ENCODE peak calls at places on chromosomes 11 and 22, in six cellular contexts. One of them, this sample, is unnamed.

GRCh38 chr11:83008581-83008923 is 63.1 kb downstream of the RAB30 start:
- DNase-seq in stimulated activated CD4-positive, alpha-beta T cell treated with anti-CD3 and anti-CD28 coated beads, Interleukin-2, amount 100 ng/mL, for 24 hours: no peak
- DNase-seq in NB4: no peak
- DNase-seq in NCI-H748 treated with DMSO at 0.1 percent for 48 hours: no peak
- DNase-seq in NCI-H2081: no peak
- DNase-seq in NCI-H1092 treated with DMSO at 0.1 percent for 48 hours: no peak
- DNase-seq in this sample: no peak

GRCh38 chr11:107259826-107260225 is 197.8 kb downstream of the CWF19L2 start:
- DNase-seq in stimulated activated CD4-positive, alpha-beta T cell treated with anti-CD3 and anti-CD28 coated beads, Interleukin-2, amount 100 ng/mL, for 24 hours: no peak
- DNase-seq in NB4: no peak
- DNase-seq in NCI-H748 treated with DMSO at 0.1 percent for 48 hours: no peak
- DNase-seq in NCI-H2081: no peak
- DNase-seq in NCI-H1092 treated with DMSO at 0.1 percent for 48 hours: no peak
- DNase-seq in this sample: no peak

GRCh38 chr22:49655168-49655812 is 172.4 kb downstream of the BRD1 start:
- DNase-seq in stimulated activated CD4-positive, alpha-beta T cell treated with anti-CD3 and anti-CD28 coated beads, Interleukin-2, amount 100 ng/mL, for 24 hours: no peak
- DNase-seq in NB4: peak
- DNase-seq in NCI-H748 treated with DMSO at 0.1 percent for 48 hours: no peak
- DNase-seq in NCI-H2081: no peak
- DNase-seq in NCI-H1092 treated with DMSO at 0.1 percent for 48 hours: no peak
- DNase-seq in this sample: no peak

GRCh38 chr11:13143486-13144297 is 133.9 kb upstream of the BMAL1 start:
- DNase-seq in stimulated activated CD4-positive, alpha-beta T cell treated with anti-CD3 and anti-CD28 coated beads, Interleukin-2, amount 100 ng/mL, for 24 hours: no peak
- DNase-seq in NB4: no peak
- DNase-seq in NCI-H748 treated with DMSO at 0.1 percent for 48 hours: no peak
- DNase-seq in NCI-H2081: no peak
- DNase-seq in NCI-H1092 treated with DMSO at 0.1 percent for 48 hours: no peak
- DNase-seq in this sample: no peak

GRCh38 chr22:36238348-36239149 is 778 bp downstream of the APOL2 start:
- DNase-seq in stimulated activated CD4-positive, alpha-beta T cell treated with anti-CD3 and anti-CD28 coated beads, Interleukin-2, amount 100 ng/mL, for 24 hours: no peak
- DNase-seq in NB4: peak
- DNase-seq in NCI-H748 treated with DMSO at 0.1 percent for 48 hours: peak
- DNase-seq in NCI-H2081: no peak
- DNase-seq in NCI-H1092 treated with DMSO at 0.1 percent for 48 hours: peak
- DNase-seq in this sample: no peak

GRCh38 chr11:355581-356458 is 13.5 kb upstream of the B4GALNT4 start:
- DNase-seq in stimulated activated CD4-positive, alpha-beta T cell treated with anti-CD3 and anti-CD28 coated beads, Interleukin-2, amount 100 ng/mL, for 24 hours: peak
- DNase-seq in NB4: peak
- DNase-seq in NCI-H748 treated with DMSO at 0.1 percent for 48 hours: peak
- DNase-seq in NCI-H2081: peak
- DNase-seq in NCI-H1092 treated with DMSO at 0.1 percent for 48 hours: no peak
- DNase-seq in this sample: peak

GRCh38 chr11:68843703-68844312 is 2.1 kb upstream of the CPT1A start:
- DNase-seq in stimulated activated CD4-positive, alpha-beta T cell treated with anti-CD3 and anti-CD28 coated beads, Interleukin-2, amount 100 ng/mL, for 24 hours: peak
- DNase-seq in NB4: peak
- DNase-seq in NCI-H748 treated with DMSO at 0.1 percent for 48 hours: peak
- DNase-seq in NCI-H2081: peak
- DNase-seq in NCI-H1092 treated with DMSO at 0.1 percent for 48 hours: peak
- DNase-seq in this sample: peak

GRCh38 chr11:111707039-111707690 is 59.0 kb downstream of the PPP2R1B start:
- DNase-seq in stimulated activated CD4-positive, alpha-beta T cell treated with anti-CD3 and anti-CD28 coated beads, Interleukin-2, amount 100 ng/mL, for 24 hours: no peak
- DNase-seq in NB4: no peak
- DNase-seq in NCI-H748 treated with DMSO at 0.1 percent for 48 hours: no peak
- DNase-seq in NCI-H2081: no peak
- DNase-seq in NCI-H1092 treated with DMSO at 0.1 percent for 48 hours: no peak
- DNase-seq in this sample: no peak

GRCh38 chr22:31490496-31490925 is 869 bp upstream of the EIF4ENIF1 start:
- DNase-seq in stimulated activated CD4-positive, alpha-beta T cell treated with anti-CD3 and anti-CD28 coated beads, Interleukin-2, amount 100 ng/mL, for 24 hours: peak
- DNase-seq in NB4: peak
- DNase-seq in NCI-H748 treated with DMSO at 0.1 percent for 48 hours: no peak
- DNase-seq in NCI-H2081: peak
- DNase-seq in NCI-H1092 treated with DMSO at 0.1 percent for 48 hours: peak
- DNase-seq in this sample: no peak

GRCh38 chr22:20130319-20130718 is 1.3 kb upstream of the ZDHHC8 start:
- DNase-seq in stimulated activated CD4-positive, alpha-beta T cell treated with anti-CD3 and anti-CD28 coated beads, Interleukin-2, amount 100 ng/mL, for 24 hours: no peak
- DNase-seq in NB4: no peak
- DNase-seq in NCI-H748 treated with DMSO at 0.1 percent for 48 hours: no peak
- DNase-seq in NCI-H2081: no peak
- DNase-seq in NCI-H1092 treated with DMSO at 0.1 percent for 48 hours: peak
- DNase-seq in this sample: no peak

GRCh38 chr22:48431014-48431413 is 1396.7 kb downstream of the BRD1 start:
- DNase-seq in stimulated activated CD4-positive, alpha-beta T cell treated with anti-CD3 and anti-CD28 coated beads, Interleukin-2, amount 100 ng/mL, for 24 hours: no peak
- DNase-seq in NB4: no peak
- DNase-seq in NCI-H748 treated with DMSO at 0.1 percent for 48 hours: peak
- DNase-seq in NCI-H2081: no peak
- DNase-seq in NCI-H1092 treated with DMSO at 0.1 percent for 48 hours: no peak
- DNase-seq in this sample: no peak

GRCh38 chr22:35378547-35379078 is 2.3 kb upstream of the HMOX1 start:
- DNase-seq in stimulated activated CD4-positive, alpha-beta T cell treated with anti-CD3 and anti-CD28 coated beads, Interleukin-2, amount 100 ng/mL, for 24 hours: no peak
- DNase-seq in NB4: no peak
- DNase-seq in NCI-H748 treated with DMSO at 0.1 percent for 48 hours: no peak
- DNase-seq in NCI-H2081: no peak
- DNase-seq in NCI-H1092 treated with DMSO at 0.1 percent for 48 hours: no peak
- DNase-seq in this sample: no peak

GRCh38 chr11:35006389-35007128 is 90.1 kb downstream of the PDHX start:
- DNase-seq in stimulated activated CD4-positive, alpha-beta T cell treated with anti-CD3 and anti-CD28 coated beads, Interleukin-2, amount 100 ng/mL, for 24 hours: peak
- DNase-seq in NB4: peak
- DNase-seq in NCI-H748 treated with DMSO at 0.1 percent for 48 hours: no peak
- DNase-seq in NCI-H2081: no peak
- DNase-seq in NCI-H1092 treated with DMSO at 0.1 percent for 48 hours: no peak
- DNase-seq in this sample: no peak

GRCh38 chr11:66745356-66746235 is 16.6 kb upstream of the SPTBN2 start:
- DNase-seq in stimulated activated CD4-positive, alpha-beta T cell treated with anti-CD3 and anti-CD28 coated beads, Interleukin-2, amount 100 ng/mL, for 24 hours: peak
- DNase-seq in NB4: no peak
- DNase-seq in NCI-H748 treated with DMSO at 0.1 percent for 48 hours: peak
- DNase-seq in NCI-H2081: peak
- DNase-seq in NCI-H1092 treated with DMSO at 0.1 percent for 48 hours: peak
- DNase-seq in this sample: peak

GRCh38 chr22:47163876-47164513 is 401.5 kb downstream of the TBC1D22A start:
- DNase-seq in stimulated activated CD4-positive, alpha-beta T cell treated with anti-CD3 and anti-CD28 coated beads, Interleukin-2, amount 100 ng/mL, for 24 hours: no peak
- DNase-seq in NB4: no peak
- DNase-seq in NCI-H748 treated with DMSO at 0.1 percent for 48 hours: no peak
- DNase-seq in NCI-H2081: no peak
- DNase-seq in NCI-H1092 treated with DMSO at 0.1 percent for 48 hours: no peak
- DNase-seq in this sample: no peak

GRCh38 chr11:69144316-69144715 is 11.4 kb upstream of the SMIM38 start:
- DNase-seq in stimulated activated CD4-positive, alpha-beta T cell treated with anti-CD3 and anti-CD28 coated beads, Interleukin-2, amount 100 ng/mL, for 24 hours: no peak
- DNase-seq in NB4: no peak
- DNase-seq in NCI-H748 treated with DMSO at 0.1 percent for 48 hours: no peak
- DNase-seq in NCI-H2081: no peak
- DNase-seq in NCI-H1092 treated with DMSO at 0.1 percent for 48 hours: no peak
- DNase-seq in this sample: no peak

GRCh38 chr11:10414181-10414580 is 40.9 kb upstream of the AMPD3 start:
- DNase-seq in stimulated activated CD4-positive, alpha-beta T cell treated with anti-CD3 and anti-CD28 coated beads, Interleukin-2, amount 100 ng/mL, for 24 hours: no peak
- DNase-seq in NB4: peak
- DNase-seq in NCI-H748 treated with DMSO at 0.1 percent for 48 hours: no peak
- DNase-seq in NCI-H2081: no peak
- DNase-seq in NCI-H1092 treated with DMSO at 0.1 percent for 48 hours: no peak
- DNase-seq in this sample: no peak

This sample was measured in NCI-H774.